ENCODE peak calls at places on chromosomes 1 and 21, in four cellular contexts. A is neuronal stem cell, C is OCI-LY7, J is neural progenitor cell. O is an unnamed sample.

GRCh38 chr1:31762726-31763670 is 1.1 kb downstream of the ADGRB2 start:
- DNase-seq in A (peak; percentile 72), C (peak; percentile 80), J (peak; percentile 94), O (peak; percentile 82)

GRCh38 chr21:31204801-31205200 is 139.3 kb downstream of the TIAM1 start:
- DNase-seq in A (no peak), C (no peak), J (no peak), O (no peak)

GRCh38 chr1:64938991-64939390 is 27.4 kb downstream of the JAK1 start:
- DNase-seq in A (no peak), C (no peak), J (no peak), O (no peak)

GRCh38 chr1:58649555-58649954 is 50.3 kb downstream of the MYSM1 start:
- DNase-seq in A (no peak), C (no peak), J (no peak), O (no peak)

GRCh38 chr1:16187748-16188401 is 24.6 kb downstream of the ARHGEF19 start:
- DNase-seq in A (no peak), C (peak; percentile 66), J (peak; percentile 81), O (peak; percentile 76)

GRCh38 chr1:5297199-5297877 is 642.9 kb downstream of the AJAP1 start:
- DNase-seq in A (no peak), C (no peak), J (no peak), O (no peak)

GRCh38 chr1:230824571-230825060 is 43.7 kb downstream of the C1orf198 start:
- DNase-seq in A (no peak), C (no peak), J (no peak), O (no peak)

GRCh38 chr1:239993333-239993732 is 98.3 kb upstream of the FMN2 start:
- DNase-seq in A (no peak), C (no peak), J (no peak), O (no peak)

GRCh38 chr1:211525101-211525676 is 33.2 kb upstream of the RD3 start:
- DNase-seq in A (no peak), C (no peak), J (no peak), O (no peak)

GRCh38 chr1:71621785-71622184 is 541.0 kb upstream of the ZRANB2 start:
- DNase-seq in A (no peak), C (no peak), J (no peak), O (no peak)

GRCh38 chr1:7868085-7868780 is 15.4 kb upstream of the UTS2 start:
- DNase-seq in A (no peak), C (no peak), J (no peak), O (no peak)

GRCh38 chr1:37347104-37347503 is 127.3 kb upstream of the ZC3H12A start:
- DNase-seq in A (no peak), C (no peak), J (peak; percentile 49), O (no peak)

GRCh38 chr1:198155253-198155652 is 1.5 kb upstream of the NEK7 start:
- DNase-seq in A (no peak), C (no peak), J (no peak), O (no peak)

GRCh38 chr1:198156111-198156744 is 570 bp upstream of the NEK7 start:
- DNase-seq in A (peak; percentile 40), C (peak; percentile 79), J (peak; percentile 73), O (peak; percentile 83)

GRCh38 chr1:198157847-198158765 is 1.3 kb downstream of the NEK7 start:
- DNase-seq in A (peak; percentile 20), C (peak; percentile 55), J (peak; percentile 15), O (peak; percentile 78)

GRCh38 chr1:198157241-198157846 is 546 bp downstream of the NEK7 start:
- DNase-seq in A (peak; percentile 86), C (peak; percentile 91), J (peak; percentile 95), O (peak; percentile 89)

GRCh38 chr1:198156745-198157240 is at the start of gene NEK7:
- DNase-seq in A (peak; percentile 75), C (peak; percentile 74), J (peak; percentile 89), O (peak; percentile 80)
- H2AFZ ChIP-seq in A (peak within 1 kb of the TSS; percentile 96), C (peak within 1 kb of the TSS; percentile 87), J (peak within 1 kb of the TSS; percentile 95), O (peak within 1 kb of the TSS; percentile 67)

GRCh38 chr21:34061983-34062382 is 11.4 kb upstream of the MRPS6 start:
- DNase-seq in A (no peak), C (peak; percentile 63), J (no peak), O (peak; percentile 33)

GRCh38 chr21:34065015-34065414 is 8.4 kb upstream of the MRPS6 start:
- DNase-seq in A (no peak), C (no peak), J (no peak), O (no peak)
- H2AFZ ChIP-seq in A (no peak overlapping the region), C (no peak overlapping the region), J (no peak overlapping the region), O (no peak overlapping the region)

GRCh38 chr1:40041466-40041838 is 923 bp downstream of the CAP1 start:
- DNase-seq in A (no peak), C (peak; percentile 28), J (peak; percentile 25), O (no peak)
- H2AFZ ChIP-seq in A (no peak overlapping the region), C (no peak overlapping the region), J (no peak overlapping the region), O (peak overlapping the region; percentile 80)

GRCh38 chr1:156499703-156500577 is 635 bp downstream of the MEF2D start:
- DNase-seq in A (no peak), C (peak; percentile 49), J (peak; percentile 75), O (peak; percentile 75)
- H2AFZ ChIP-seq in A (peak overlapping the region; percentile 98), C (no peak overlapping the region), J (peak overlapping the region; percentile 82), O (peak overlapping the region; percentile 57)

DNA sequence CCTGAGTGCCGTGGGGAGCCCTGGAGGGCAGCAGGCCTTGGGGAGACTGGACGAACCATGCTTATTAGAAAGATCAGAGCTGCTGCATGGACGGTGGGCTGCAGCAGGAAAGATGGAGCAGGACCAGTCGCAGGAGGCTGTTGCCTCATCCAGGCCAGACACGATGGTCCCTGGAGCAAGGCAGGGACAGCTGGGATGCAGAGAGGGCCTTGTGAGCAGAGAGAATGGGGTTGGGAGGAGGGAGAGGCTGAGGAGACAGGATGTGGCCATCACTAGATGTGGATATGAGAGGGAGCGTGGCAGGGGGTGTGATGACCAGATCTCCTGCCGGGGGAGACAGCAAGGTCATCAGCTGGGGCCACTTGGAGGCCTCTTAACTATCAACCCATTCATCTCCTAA is 727.6 kb downstream of the PTPRU start:
- DNase-seq in A (no peak), C (no peak), J (no peak), O (no peak)
- H2AFZ ChIP-seq in A (no peak overlapping the region), C (no peak overlapping the region), J (no peak overlapping the region), O (no peak overlapping the region)

DNA sequence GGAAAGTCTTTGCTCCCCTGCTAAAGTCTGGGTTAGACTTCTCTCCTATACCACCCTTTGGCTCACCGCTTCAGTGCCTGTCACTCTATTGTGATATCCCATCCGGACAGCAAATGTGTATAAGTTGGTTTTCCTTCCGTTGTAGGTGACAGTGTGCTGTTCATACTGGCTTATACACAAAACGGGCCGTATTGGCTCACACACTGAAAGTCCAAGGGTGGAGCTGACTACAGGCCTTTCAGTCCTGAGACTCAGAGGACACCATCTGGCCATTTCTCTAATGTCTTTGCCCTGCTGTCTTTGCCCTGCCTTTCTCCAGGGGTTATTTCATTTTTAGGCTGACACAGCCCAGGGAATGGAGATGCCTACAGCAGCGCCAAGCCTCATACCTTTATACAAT is 90.6 kb downstream of the URB2 start:
- DNase-seq in A (no peak), C (no peak), J (no peak), O (no peak)
- H2AFZ ChIP-seq in A (no peak overlapping the region), C (no peak overlapping the region), J (no peak overlapping the region), O (no peak overlapping the region)

DNA sequence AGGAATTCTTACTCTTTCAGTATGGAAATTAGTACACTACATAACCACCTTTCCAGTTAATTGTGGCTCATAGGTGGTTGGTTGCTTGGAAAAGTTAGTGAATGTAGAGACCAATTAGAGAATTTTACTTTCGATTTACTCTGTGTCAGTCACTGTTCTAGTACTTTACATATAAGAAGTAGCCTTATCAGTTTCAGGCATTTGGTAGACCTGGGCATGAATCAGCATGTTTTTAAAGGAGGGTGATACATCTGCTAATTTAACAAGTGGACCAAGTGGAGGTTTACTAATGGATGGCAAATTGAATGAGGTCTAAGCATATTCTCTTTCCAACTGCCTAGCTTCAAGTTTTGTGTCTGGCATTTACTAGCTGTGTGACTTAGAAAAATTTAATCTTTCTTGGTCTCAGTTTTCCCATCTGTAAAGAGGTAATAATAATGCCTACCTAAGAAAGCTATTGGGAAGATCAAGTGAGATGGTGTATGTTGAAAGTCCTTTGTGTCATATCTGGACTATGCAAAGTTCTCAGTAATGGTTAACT is 1158.6 kb downstream of the PLA2G4A start:
- DNase-seq in A (no peak), C (no peak), J (no peak), O (no peak)
- H2AFZ ChIP-seq in A (no peak overlapping the region), C (no peak overlapping the region), J (no peak overlapping the region), O (no peak overlapping the region)

DNA sequence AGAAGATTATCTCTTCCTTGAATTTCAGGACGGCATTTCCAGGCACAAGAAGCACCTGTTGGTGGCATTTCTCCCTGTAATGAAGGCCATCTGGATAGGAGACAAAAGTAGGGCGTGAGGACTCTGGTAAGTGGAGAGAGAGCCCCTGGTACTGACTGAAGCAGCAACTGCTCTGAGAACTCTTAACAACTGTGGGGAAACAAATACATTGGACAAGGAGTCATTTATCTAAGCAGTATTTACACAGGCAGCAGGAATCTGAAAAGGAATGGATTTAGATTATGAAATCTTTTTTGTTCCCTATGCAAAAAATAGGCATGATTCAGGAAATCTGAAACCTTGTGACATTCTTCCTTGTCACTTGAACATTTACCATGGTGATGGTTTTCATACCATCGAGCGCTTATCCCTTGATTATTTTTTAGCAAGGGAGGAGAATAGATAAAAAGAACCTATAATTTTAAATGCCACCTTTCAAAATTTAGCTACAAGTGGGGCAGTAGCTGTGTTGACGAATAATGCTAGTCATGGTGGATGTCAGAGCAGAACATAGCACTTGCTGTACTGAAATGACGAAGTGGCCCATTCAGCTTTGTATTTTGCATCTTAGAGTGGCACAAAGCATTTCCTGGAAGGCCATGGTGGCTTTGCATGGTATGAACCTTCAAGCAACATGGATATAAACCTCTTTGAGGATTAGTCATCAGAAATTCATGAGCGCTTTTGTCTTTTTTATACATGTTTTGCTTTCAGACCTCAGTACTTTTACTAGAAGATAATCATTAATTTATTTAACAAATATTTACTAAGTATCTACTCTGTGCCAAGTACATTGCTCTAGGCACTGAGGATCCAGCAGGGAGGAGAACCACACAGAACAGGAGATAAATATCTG is 362.0 kb downstream of the ADGRL2 start:
- DNase-seq in A (no peak), C (no peak), J (no peak), O (peak; percentile 16)
- H2AFZ ChIP-seq in A (peak overlapping the region; percentile 71), C (no peak overlapping the region), J (peak overlapping the region; percentile 13), O (no peak overlapping the region)

GRCh38 chr1:151852733-151853132 is 779 bp downstream of the THEM5 start:
- DNase-seq in A (no peak), C (no peak), J (no peak), O (no peak)

GRCh38 chr1:151854658-151855057 is 1.1 kb upstream of the THEM5 start:
- DNase-seq in A (no peak), C (no peak), J (no peak), O (no peak)

GRCh38 chr1:151853411-151853930 is at the start of gene THEM5:
- DNase-seq in A (no peak), C (no peak), J (no peak), O (peak; percentile 22)

GRCh38 chr1:151849871-151850270 is 3.6 kb downstream of the THEM5 start:
- DNase-seq in A (no peak), C (no peak), J (no peak), O (no peak)

DNA sequence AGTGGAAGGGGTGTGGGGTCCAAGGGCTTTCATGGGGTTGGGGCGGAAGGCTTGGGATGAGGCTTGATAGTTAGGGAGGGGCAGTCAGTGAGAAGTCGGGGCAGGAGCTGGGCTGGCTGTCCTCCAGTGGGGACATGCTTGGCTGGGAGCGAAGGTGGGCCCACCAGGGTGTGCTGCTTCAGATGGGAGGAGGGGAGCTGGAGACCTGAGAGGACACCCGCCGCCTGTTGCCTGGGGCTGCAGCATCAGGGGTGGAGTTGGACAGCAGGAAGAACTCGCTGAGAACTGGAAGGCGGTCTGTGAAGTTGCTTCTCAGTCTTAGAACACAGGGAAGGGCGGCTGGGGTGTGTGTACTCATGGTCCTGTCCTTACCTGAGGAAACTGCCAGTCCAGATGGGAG is 1.6 kb downstream of the THEM5 start:
- DNase-seq in A (no peak), C (no peak), J (no peak), O (no peak)
- H2AFZ ChIP-seq in A (no peak overlapping the region), C (no peak overlapping the region), J (no peak overlapping the region), O (no peak overlapping the region)